ENCODE peak calls at places on chromosome 20, in six cellular contexts. One of them, this sample, is unnamed.

GRCh38 chr20:9071976-9072726 is 3.3 kb downstream of the PLCB4 start:
- DNase-seq in hepatocyte: no peak
- DNase-seq in fibroblast of lung: no peak
- DNase-seq in coronary artery: no peak
- DNase-seq in psoas muscle: no peak
- DNase-seq in heart left ventricle: no peak
- DNase-seq in this sample: no peak

GRCh38 chr20:15931897-15932296 is 641.4 kb downstream of the KIF16B start:
- DNase-seq in hepatocyte: no peak
- DNase-seq in psoas muscle: no peak
- DNase-seq in coronary artery: no peak
- DNase-seq in heart left ventricle: no peak
- DNase-seq in fibroblast of lung: no peak
- DNase-seq in this sample: no peak

GRCh38 chr20:32207626-32208498 is at the start of the genes PLAGL2 and POFUT1:
- DNase-seq in psoas muscle: peak
- DNase-seq in heart left ventricle: peak
- DNase-seq in coronary artery: peak
- DNase-seq in fibroblast of lung: peak
- DNase-seq in hepatocyte: peak
- DNase-seq in this sample: peak

GRCh38 chr20:45300961-45301360 is 5.7 kb upstream of the RBPJL start:
- DNase-seq in psoas muscle: no peak
- DNase-seq in hepatocyte: no peak
- DNase-seq in coronary artery: no peak
- DNase-seq in fibroblast of lung: no peak
- DNase-seq in heart left ventricle: no peak
- DNase-seq in this sample: peak

GRCh38 chr20:38927902-38928578 is 1.8 kb downstream of the FAM83D start:
- DNase-seq in coronary artery: no peak
- DNase-seq in heart left ventricle: no peak
- DNase-seq in hepatocyte: no peak
- DNase-seq in fibroblast of lung: no peak
- DNase-seq in psoas muscle: no peak
- DNase-seq in this sample: peak

GRCh38 chr20:47019106-47019824 is 124.6 kb downstream of the EYA2 start:
- DNase-seq in coronary artery: no peak
- DNase-seq in psoas muscle: no peak
- DNase-seq in heart left ventricle: no peak
- DNase-seq in fibroblast of lung: peak
- DNase-seq in hepatocyte: peak
- DNase-seq in this sample: no peak

GRCh38 chr20:34222208-34222607 is 19.0 kb upstream of the ASIP start:
- DNase-seq in coronary artery: no peak
- DNase-seq in heart left ventricle: no peak
- DNase-seq in fibroblast of lung: peak
- DNase-seq in hepatocyte: peak
- DNase-seq in psoas muscle: no peak
- DNase-seq in this sample: peak

GRCh38 chr20:46014517-46015396 is 6.0 kb downstream of the MMP9 start:
- DNase-seq in coronary artery: no peak
- DNase-seq in hepatocyte: no peak
- DNase-seq in fibroblast of lung: no peak
- DNase-seq in heart left ventricle: no peak
- DNase-seq in psoas muscle: no peak
- DNase-seq in this sample: no peak

GRCh38 chr20:36467076-36467999 is 74.0 kb upstream of the MYL9 start:
- DNase-seq in hepatocyte: peak
- DNase-seq in heart left ventricle: peak
- DNase-seq in psoas muscle: peak
- DNase-seq in coronary artery: no peak
- DNase-seq in fibroblast of lung: peak
- DNase-seq in this sample: peak

GRCh38 chr20:14189794-14190402 is 147.5 kb downstream of the FLRT3 start:
- DNase-seq in hepatocyte: peak
- DNase-seq in psoas muscle: no peak
- DNase-seq in heart left ventricle: no peak
- DNase-seq in coronary artery: no peak
- DNase-seq in fibroblast of lung: peak
- DNase-seq in this sample: peak

GRCh38 chr20:32111287-32111686 is 1.8 kb downstream of the TM9SF4 start:
- DNase-seq in psoas muscle: no peak
- DNase-seq in fibroblast of lung: no peak
- DNase-seq in heart left ventricle: no peak
- DNase-seq in coronary artery: no peak
- DNase-seq in hepatocyte: no peak
- DNase-seq in this sample: no peak

GRCh38 chr20:32482251-32483220 is 102.6 kb downstream of the NOL4L start:
- DNase-seq in coronary artery: no peak
- DNase-seq in hepatocyte: peak
- DNase-seq in heart left ventricle: peak
- DNase-seq in fibroblast of lung: no peak
- DNase-seq in psoas muscle: peak
- DNase-seq in this sample: no peak

GRCh38 chr20:31523361-31524283 is 9.4 kb downstream of the HM13 start:
- DNase-seq in heart left ventricle: peak
- DNase-seq in coronary artery: no peak
- DNase-seq in psoas muscle: no peak
- DNase-seq in fibroblast of lung: peak
- DNase-seq in hepatocyte: no peak
- DNase-seq in this sample: no peak

GRCh38 chr20:35828434-35828833 is 56.6 kb downstream of the PHF20 start:
- DNase-seq in fibroblast of lung: no peak
- DNase-seq in psoas muscle: peak
- DNase-seq in coronary artery: no peak
- DNase-seq in hepatocyte: peak
- DNase-seq in heart left ventricle: peak
- DNase-seq in this sample: no peak

GRCh38 chr20:11056414-11056813 is 382.6 kb upstream of the JAG1 start:
- DNase-seq in fibroblast of lung: no peak
- DNase-seq in coronary artery: no peak
- DNase-seq in heart left ventricle: no peak
- DNase-seq in hepatocyte: no peak
- DNase-seq in psoas muscle: no peak
- DNase-seq in this sample: no peak

DNA sequence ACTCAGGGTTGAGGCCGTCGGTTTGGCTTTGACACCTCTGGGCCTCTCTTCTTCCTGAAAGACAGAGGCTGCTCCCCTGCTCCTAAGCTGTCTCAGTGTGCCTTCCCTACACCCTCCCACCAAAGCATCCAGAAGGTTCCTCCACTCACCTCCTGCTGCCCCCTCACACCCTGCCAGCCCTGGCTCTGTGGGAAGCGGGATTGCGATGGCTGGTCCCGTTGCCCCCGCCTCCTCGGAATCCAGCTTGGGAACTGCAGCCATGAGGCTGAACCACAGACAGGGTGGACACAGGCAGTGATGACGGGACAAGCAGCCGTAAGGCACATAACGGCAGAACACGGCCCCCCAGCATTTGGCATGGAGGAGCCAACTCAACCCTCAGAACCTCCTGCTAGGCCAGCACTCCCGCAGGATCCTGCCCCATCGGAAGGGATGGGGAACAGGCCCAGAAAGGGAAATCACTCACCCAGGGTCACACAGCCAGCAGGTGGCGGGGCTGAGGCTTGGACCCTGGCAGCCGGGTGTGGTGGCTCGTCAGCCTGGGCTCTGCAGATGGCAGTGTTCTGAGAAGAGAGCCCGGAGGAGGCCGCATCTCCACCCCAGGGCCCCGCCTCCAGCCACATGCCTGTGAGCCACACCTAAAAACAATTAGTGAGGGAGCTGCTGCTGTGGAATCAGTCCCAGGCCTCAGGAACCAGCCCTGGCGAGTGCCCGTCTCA is 139.6 kb downstream of the PHACTR3 start:
- DNase-seq in fibroblast of lung: no peak
- DNase-seq in hepatocyte: no peak
- DNase-seq in heart left ventricle: no peak
- DNase-seq in psoas muscle: no peak
- DNase-seq in coronary artery: no peak
- DNase-seq in this sample: peak
- TF ChIP-seq CTCF in fibroblast of lung: no peak
- TF ChIP-seq CTCF in hepatocyte: no peak
- TF ChIP-seq CTCF in heart left ventricle: no peak
- TF ChIP-seq CTCF in psoas muscle: no peak
- TF ChIP-seq CTCF in coronary artery: no peak
- TF ChIP-seq CTCF in this sample: no peak

GRCh38 chr20:5153612-5154542 is 27.1 kb downstream of the CDS2 start:
- DNase-seq in heart left ventricle: no peak
- DNase-seq in psoas muscle: no peak
- DNase-seq in coronary artery: no peak
- DNase-seq in fibroblast of lung: no peak
- DNase-seq in hepatocyte: no peak
- DNase-seq in this sample: peak

GRCh38 chr20:5150226-5151076 is 23.6 kb downstream of the CDS2 start:
- DNase-seq in heart left ventricle: no peak
- DNase-seq in fibroblast of lung: peak
- DNase-seq in coronary artery: no peak
- DNase-seq in psoas muscle: peak
- DNase-seq in hepatocyte: peak
- DNase-seq in this sample: no peak

GRCh38 chr20:5156670-5157448 is 30.1 kb downstream of the CDS2 start:
- DNase-seq in psoas muscle: no peak
- DNase-seq in fibroblast of lung: peak
- DNase-seq in coronary artery: no peak
- DNase-seq in hepatocyte: no peak
- DNase-seq in heart left ventricle: no peak
- DNase-seq in this sample: no peak

GRCh38 chr20:5153152-5153467 is 26.3 kb downstream of the CDS2 start:
- DNase-seq in fibroblast of lung: no peak
- DNase-seq in coronary artery: no peak
- DNase-seq in psoas muscle: no peak
- DNase-seq in hepatocyte: no peak
- DNase-seq in heart left ventricle: no peak
- DNase-seq in this sample: no peak

GRCh38 chr20:5154543-5154925 is 27.7 kb downstream of the CDS2 start:
- DNase-seq in fibroblast of lung: no peak
- DNase-seq in psoas muscle: no peak
- DNase-seq in hepatocyte: no peak
- DNase-seq in coronary artery: no peak
- DNase-seq in heart left ventricle: no peak
- DNase-seq in this sample: no peak
- H3K27ac ChIP-seq in fibroblast of lung: no peak
- H3K27ac ChIP-seq in psoas muscle: peak
- H3K27ac ChIP-seq in hepatocyte: peak
- H3K27ac ChIP-seq in coronary artery: peak
- H3K27ac ChIP-seq in heart left ventricle: no peak
- H3K27ac ChIP-seq in this sample: no peak

GRCh38 chr20:50251992-50252491 is 61.4 kb downstream of the CEBPB start:
- DNase-seq in hepatocyte: no peak
- DNase-seq in heart left ventricle: peak
- DNase-seq in fibroblast of lung: peak
- DNase-seq in psoas muscle: peak
- DNase-seq in coronary artery: no peak
- DNase-seq in this sample: no peak
- TF ChIP-seq CTCF in hepatocyte: no peak
- TF ChIP-seq CTCF in heart left ventricle: no peak
- TF ChIP-seq CTCF in fibroblast of lung: no peak
- TF ChIP-seq CTCF in psoas muscle: no peak
- TF ChIP-seq CTCF in coronary artery: no peak
- TF ChIP-seq CTCF in this sample: no peak

GRCh38 chr20:433300-433975 is 25.3 kb downstream of the RBCK1 start:
- DNase-seq in psoas muscle: no peak
- DNase-seq in coronary artery: no peak
- DNase-seq in heart left ventricle: no peak
- DNase-seq in fibroblast of lung: no peak
- DNase-seq in hepatocyte: no peak
- DNase-seq in this sample: no peak
- H3K27ac ChIP-seq in psoas muscle: peak
- H3K27ac ChIP-seq in coronary artery: no peak
- H3K27ac ChIP-seq in heart left ventricle: peak
- H3K27ac ChIP-seq in fibroblast of lung: no peak
- H3K27ac ChIP-seq in hepatocyte: no peak
- H3K27ac ChIP-seq in this sample: peak

DNA sequence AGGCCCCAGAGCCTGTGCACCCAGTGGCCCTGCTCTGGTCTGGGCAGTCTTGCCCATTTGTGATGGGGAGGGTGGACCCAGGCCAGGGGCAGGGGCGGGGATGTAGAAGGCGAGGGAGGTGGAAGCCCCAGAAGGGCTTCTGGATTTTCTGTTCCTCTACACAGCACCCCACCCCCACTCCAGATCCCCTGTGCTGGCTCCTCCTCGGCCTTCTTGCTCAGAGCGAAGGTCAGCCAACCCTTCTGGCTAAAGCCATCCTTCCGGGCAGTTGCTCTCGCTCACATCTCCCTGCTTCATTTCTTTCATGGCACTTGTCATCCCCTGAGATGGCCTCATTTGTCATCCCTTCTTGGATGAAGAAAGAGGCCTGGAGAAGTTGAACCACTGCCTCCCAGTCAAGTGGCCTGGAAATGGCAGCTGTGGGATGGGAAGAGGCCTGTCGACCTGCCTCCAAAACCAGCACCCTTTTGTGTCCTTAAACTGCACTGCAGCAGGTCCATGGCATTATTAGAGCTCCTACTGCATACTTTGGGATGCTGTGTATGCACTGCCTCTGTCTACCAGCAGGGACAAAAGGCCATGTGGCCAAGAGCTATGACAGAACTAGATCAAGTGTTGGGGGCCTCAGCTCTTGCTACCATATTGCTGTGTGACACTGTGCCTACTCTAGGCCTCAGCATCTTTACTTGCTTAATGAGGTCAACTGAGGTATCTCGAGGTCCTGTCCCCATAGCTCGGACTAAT is 19.9 kb downstream of the PEDS1 start:
- DNase-seq in hepatocyte: no peak
- DNase-seq in psoas muscle: peak
- DNase-seq in heart left ventricle: peak
- DNase-seq in fibroblast of lung: no peak
- DNase-seq in coronary artery: no peak
- DNase-seq in this sample: no peak
- TF ChIP-seq CTCF in hepatocyte: no peak
- TF ChIP-seq CTCF in psoas muscle: peak
- TF ChIP-seq CTCF in heart left ventricle: peak
- TF ChIP-seq CTCF in fibroblast of lung: no peak
- TF ChIP-seq CTCF in coronary artery: no peak
- TF ChIP-seq CTCF in this sample: no peak

GRCh38 chr20:23180451-23180921 is 94.4 kb upstream of the CD93 start:
- DNase-seq in coronary artery: peak
- DNase-seq in hepatocyte: no peak
- DNase-seq in fibroblast of lung: no peak
- DNase-seq in heart left ventricle: peak
- DNase-seq in psoas muscle: peak
- DNase-seq in this sample: no peak
- H3K27ac ChIP-seq in coronary artery: no peak
- H3K27ac ChIP-seq in hepatocyte: no peak
- H3K27ac ChIP-seq in fibroblast of lung: no peak
- H3K27ac ChIP-seq in heart left ventricle: peak
- H3K27ac ChIP-seq in psoas muscle: peak
- H3K27ac ChIP-seq in this sample: no peak

GRCh38 chr20:4602297-4602631 is 119.4 kb upstream of the PRND start:
- DNase-seq in fibroblast of lung: peak
- DNase-seq in heart left ventricle: no peak
- DNase-seq in coronary artery: no peak
- DNase-seq in psoas muscle: no peak
- DNase-seq in hepatocyte: no peak
- DNase-seq in this sample: no peak
- TF ChIP-seq CTCF in fibroblast of lung: no peak
- TF ChIP-seq CTCF in heart left ventricle: no peak
- TF ChIP-seq CTCF in coronary artery: no peak
- TF ChIP-seq CTCF in psoas muscle: no peak
- TF ChIP-seq CTCF in hepatocyte: no peak
- TF ChIP-seq CTCF in this sample: no peak

This sample was measured in RWPE1.